ENCODE peak calls at places on chromosomes 3 and 15, in eight cellular contexts. One of them, this sample, is unnamed.

GRCh38 chr15:45197512-45197911 is 9.7 kb upstream of the SHF start:
- DNase-seq in fibroblast of the aortic adventitia: no peak
- DNase-seq in foreskin fibroblast: no peak
- DNase-seq in natural killer cell: no peak
- DNase-seq in cardiac fibroblast: no peak
- DNase-seq in adrenal gland: no peak
- DNase-seq in GM13977: no peak
- DNase-seq in pancreas: no peak
- DNase-seq in this sample: no peak

GRCh38 chr15:43465105-43465504 is 27.9 kb downstream of the TP53BP1 start:
- DNase-seq in natural killer cell: no peak
- DNase-seq in fibroblast of the aortic adventitia: peak; percentile 92
- DNase-seq in pancreas: no peak
- DNase-seq in cardiac fibroblast: peak; percentile 91
- DNase-seq in foreskin fibroblast: peak; percentile 88
- DNase-seq in GM13977: no peak
- DNase-seq in adrenal gland: no peak
- DNase-seq in this sample: peak; percentile 85

GRCh38 chr3:183587337-183587736 is 31.8 kb upstream of the KLHL6 start:
- DNase-seq in adrenal gland: no peak
- DNase-seq in fibroblast of the aortic adventitia: no peak
- DNase-seq in pancreas: no peak
- DNase-seq in GM13977: no peak
- DNase-seq in natural killer cell: no peak
- DNase-seq in foreskin fibroblast: no peak
- DNase-seq in cardiac fibroblast: peak; percentile 10
- DNase-seq in this sample: peak; percentile 19

GRCh38 chr3:149390316-149390715 is 12.9 kb upstream of the TM4SF1 start:
- DNase-seq in foreskin fibroblast: no peak
- DNase-seq in natural killer cell: no peak
- DNase-seq in adrenal gland: no peak
- DNase-seq in fibroblast of the aortic adventitia: no peak
- DNase-seq in pancreas: no peak
- DNase-seq in cardiac fibroblast: no peak
- DNase-seq in GM13977: no peak
- DNase-seq in this sample: no peak

GRCh38 chr3:48208088-48208487 is 15.2 kb upstream of the CAMP start:
- DNase-seq in fibroblast of the aortic adventitia: no peak
- DNase-seq in natural killer cell: no peak
- DNase-seq in cardiac fibroblast: no peak
- DNase-seq in adrenal gland: no peak
- DNase-seq in GM13977: no peak
- DNase-seq in foreskin fibroblast: no peak
- DNase-seq in pancreas: no peak
- DNase-seq in this sample: no peak

GRCh38 chr3:131216801-131217200 is 164.8 kb upstream of the NUDT16 start:
- DNase-seq in foreskin fibroblast: peak; percentile 86
- DNase-seq in GM13977: no peak
- DNase-seq in pancreas: no peak
- DNase-seq in adrenal gland: peak; percentile 84
- DNase-seq in fibroblast of the aortic adventitia: peak; percentile 65
- DNase-seq in cardiac fibroblast: peak; percentile 87
- DNase-seq in natural killer cell: no peak
- DNase-seq in this sample: peak; percentile 84

GRCh38 chr15:56886450-56886856 is 32.0 kb upstream of the TCF12 start:
- DNase-seq in pancreas: no peak
- DNase-seq in fibroblast of the aortic adventitia: no peak
- DNase-seq in cardiac fibroblast: no peak
- DNase-seq in foreskin fibroblast: no peak
- DNase-seq in adrenal gland: no peak
- DNase-seq in natural killer cell: peak; percentile 17
- DNase-seq in GM13977: no peak
- DNase-seq in this sample: no peak

GRCh38 chr3:114509756-114510155 is 215.9 kb downstream of the TIGIT start:
- DNase-seq in fibroblast of the aortic adventitia: no peak
- DNase-seq in natural killer cell: no peak
- DNase-seq in adrenal gland: no peak
- DNase-seq in pancreas: no peak
- DNase-seq in foreskin fibroblast: peak; percentile 23
- DNase-seq in GM13977: no peak
- DNase-seq in cardiac fibroblast: no peak
- DNase-seq in this sample: no peak

GRCh38 chr3:141877911-141878310 is 1.5 kb downstream of the ATP1B3 start:
- DNase-seq in cardiac fibroblast: peak; percentile 52
- DNase-seq in foreskin fibroblast: peak; percentile 52
- DNase-seq in pancreas: no peak
- DNase-seq in natural killer cell: no peak
- DNase-seq in adrenal gland: no peak
- DNase-seq in GM13977: no peak
- DNase-seq in fibroblast of the aortic adventitia: peak; percentile 60
- DNase-seq in this sample: peak; percentile 59

GRCh38 chr3:187112934-187113793 is 26.1 kb downstream of the RPL39L start:
- DNase-seq in fibroblast of the aortic adventitia: peak; percentile 69
- DNase-seq in pancreas: no peak
- DNase-seq in foreskin fibroblast: peak; percentile 67
- DNase-seq in GM13977: no peak
- DNase-seq in cardiac fibroblast: peak; percentile 63
- DNase-seq in natural killer cell: no peak
- DNase-seq in adrenal gland: no peak
- DNase-seq in this sample: peak; percentile 65

GRCh38 chr3:36741285-36741684 is 23.1 kb downstream of the DCLK3 start:
- DNase-seq in cardiac fibroblast: no peak
- DNase-seq in pancreas: no peak
- DNase-seq in adrenal gland: no peak
- DNase-seq in natural killer cell: no peak
- DNase-seq in foreskin fibroblast: peak; percentile 13
- DNase-seq in GM13977: no peak
- DNase-seq in fibroblast of the aortic adventitia: peak; percentile 28
- DNase-seq in this sample: peak; percentile 4

GRCh38 chr15:62365795-62366442 is 200.8 kb upstream of the C2CD4B start:
- DNase-seq in natural killer cell: no peak
- DNase-seq in cardiac fibroblast: no peak
- DNase-seq in adrenal gland: no peak
- DNase-seq in GM13977: no peak
- DNase-seq in pancreas: peak; percentile 16
- DNase-seq in foreskin fibroblast: no peak
- DNase-seq in fibroblast of the aortic adventitia: no peak
- DNase-seq in this sample: no peak

GRCh38 chr3:50550079-50550736 is 17.3 kb downstream of the C3orf18 start:
- DNase-seq in natural killer cell: peak; percentile 75
- DNase-seq in cardiac fibroblast: peak; percentile 49
- DNase-seq in foreskin fibroblast: peak; percentile 65
- DNase-seq in adrenal gland: peak; percentile 49
- DNase-seq in GM13977: peak; percentile 79
- DNase-seq in fibroblast of the aortic adventitia: peak; percentile 46
- DNase-seq in pancreas: peak; percentile 23
- DNase-seq in this sample: peak; percentile 51

GRCh38 chr15:77048135-77048866 is 22.6 kb downstream of the TSPAN3 start:
- DNase-seq in foreskin fibroblast: no peak
- DNase-seq in pancreas: no peak
- DNase-seq in cardiac fibroblast: no peak
- DNase-seq in fibroblast of the aortic adventitia: peak; percentile 47
- DNase-seq in adrenal gland: no peak
- DNase-seq in GM13977: no peak
- DNase-seq in natural killer cell: no peak
- DNase-seq in this sample: no peak

GRCh38 chr15:88904808-88905327 is 8.3 kb downstream of the MFGE8 start:
- DNase-seq in fibroblast of the aortic adventitia: peak; percentile 86
- DNase-seq in cardiac fibroblast: peak; percentile 85
- DNase-seq in GM13977: peak; percentile 85
- DNase-seq in natural killer cell: peak; percentile 74
- DNase-seq in foreskin fibroblast: peak; percentile 90
- DNase-seq in adrenal gland: peak; percentile 83
- DNase-seq in pancreas: peak; percentile 54
- DNase-seq in this sample: peak; percentile 81

GRCh38 chr15:90762109-90762508 is 45.0 kb downstream of the BLM start:
- DNase-seq in pancreas: no peak
- DNase-seq in natural killer cell: no peak
- DNase-seq in GM13977: no peak
- DNase-seq in adrenal gland: peak; percentile 75
- DNase-seq in cardiac fibroblast: peak; percentile 88
- DNase-seq in fibroblast of the aortic adventitia: peak; percentile 33
- DNase-seq in foreskin fibroblast: peak; percentile 80
- DNase-seq in this sample: peak; percentile 44

GRCh38 chr3:167657684-167658225 is 4.0 kb upstream of the WDR49 start:
- DNase-seq in natural killer cell: no peak
- DNase-seq in foreskin fibroblast: no peak
- DNase-seq in fibroblast of the aortic adventitia: no peak
- DNase-seq in adrenal gland: no peak
- DNase-seq in cardiac fibroblast: no peak
- DNase-seq in pancreas: no peak
- DNase-seq in GM13977: no peak
- DNase-seq in this sample: no peak

GRCh38 chr3:15052335-15053242 is 12.5 kb downstream of the MRPS25 start:
- DNase-seq in adrenal gland: no peak
- DNase-seq in foreskin fibroblast: no peak
- DNase-seq in pancreas: no peak
- DNase-seq in cardiac fibroblast: no peak
- DNase-seq in natural killer cell: no peak
- DNase-seq in fibroblast of the aortic adventitia: no peak
- DNase-seq in GM13977: no peak
- DNase-seq in this sample: no peak

GRCh38 chr3:13115991-13116390 is 42.8 kb upstream of the IQSEC1 start:
- DNase-seq in adrenal gland: peak; percentile 2
- DNase-seq in pancreas: no peak
- DNase-seq in GM13977: no peak
- DNase-seq in fibroblast of the aortic adventitia: no peak
- DNase-seq in foreskin fibroblast: no peak
- DNase-seq in cardiac fibroblast: no peak
- DNase-seq in natural killer cell: no peak
- DNase-seq in this sample: no peak

GRCh38 chr15:67762610-67763368 is 62.5 kb upstream of the SKOR1 start:
- DNase-seq in adrenal gland: peak; percentile 29
- DNase-seq in natural killer cell: no peak
- DNase-seq in foreskin fibroblast: peak; percentile 69
- DNase-seq in pancreas: no peak
- DNase-seq in GM13977: peak; percentile 61
- DNase-seq in fibroblast of the aortic adventitia: no peak
- DNase-seq in cardiac fibroblast: no peak
- DNase-seq in this sample: no peak

GRCh38 chr15:98823012-98823458 is 174.7 kb downstream of the IGF1R start:
- DNase-seq in pancreas: no peak
- DNase-seq in cardiac fibroblast: peak; percentile 81
- DNase-seq in foreskin fibroblast: peak; percentile 89
- DNase-seq in GM13977: no peak
- DNase-seq in natural killer cell: no peak
- DNase-seq in adrenal gland: no peak
- DNase-seq in fibroblast of the aortic adventitia: peak; percentile 71
- DNase-seq in this sample: peak; percentile 64

GRCh38 chr3:147415819-147416218 is 6.7 kb downstream of the ZIC1 start:
- DNase-seq in cardiac fibroblast: no peak
- DNase-seq in fibroblast of the aortic adventitia: no peak
- DNase-seq in natural killer cell: no peak
- DNase-seq in pancreas: no peak
- DNase-seq in foreskin fibroblast: no peak
- DNase-seq in adrenal gland: no peak
- DNase-seq in GM13977: peak; percentile 13
- DNase-seq in this sample: no peak
- TF ChIP-seq CTCF in cardiac fibroblast: no peak
- TF ChIP-seq CTCF in fibroblast of the aortic adventitia: no peak
- TF ChIP-seq CTCF in natural killer cell: no peak
- TF ChIP-seq CTCF in pancreas: no peak
- TF ChIP-seq CTCF in foreskin fibroblast: peak; percentile 3
- TF ChIP-seq CTCF in adrenal gland: no peak
- TF ChIP-seq CTCF in GM13977: no peak
- TF ChIP-seq CTCF in this sample: no peak

DNA sequence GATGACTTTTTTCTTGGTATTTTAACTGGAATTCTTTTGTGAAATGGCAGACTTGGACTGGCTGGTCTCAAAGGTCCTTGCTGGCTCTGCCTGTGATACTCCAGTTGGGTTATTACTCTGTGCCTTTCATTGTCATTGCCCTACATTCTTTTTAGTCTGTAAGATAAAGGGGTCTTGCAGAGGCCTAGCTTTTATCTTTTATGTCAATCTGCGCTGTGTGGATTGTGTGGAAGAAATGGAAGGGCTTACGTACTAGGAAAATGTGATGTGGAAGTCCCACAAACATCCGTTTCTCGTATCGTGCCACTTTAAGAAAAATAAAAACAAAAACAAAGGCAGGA is 8.7 kb upstream of the TMEM212 start:
- DNase-seq in natural killer cell: no peak
- DNase-seq in foreskin fibroblast: no peak
- DNase-seq in GM13977: no peak
- DNase-seq in adrenal gland: no peak
- DNase-seq in fibroblast of the aortic adventitia: no peak
- DNase-seq in cardiac fibroblast: no peak
- DNase-seq in pancreas: no peak
- DNase-seq in this sample: no peak
- TF ChIP-seq CTCF in natural killer cell: peak; percentile 19
- TF ChIP-seq CTCF in foreskin fibroblast: no peak
- TF ChIP-seq CTCF in GM13977: no peak
- TF ChIP-seq CTCF in adrenal gland: no peak
- TF ChIP-seq CTCF in fibroblast of the aortic adventitia: no peak
- TF ChIP-seq CTCF in cardiac fibroblast: no peak
- TF ChIP-seq CTCF in pancreas: no peak
- TF ChIP-seq CTCF in this sample: no peak

GRCh38 chr3:171862993-171863521 is 19.9 kb downstream of the TMEM212 start:
- DNase-seq in foreskin fibroblast: peak; percentile 30
- DNase-seq in cardiac fibroblast: peak; percentile 85
- DNase-seq in fibroblast of the aortic adventitia: peak; percentile 64
- DNase-seq in pancreas: no peak
- DNase-seq in natural killer cell: no peak
- DNase-seq in adrenal gland: no peak
- DNase-seq in GM13977: no peak
- DNase-seq in this sample: peak; percentile 87
- TF ChIP-seq CTCF in foreskin fibroblast: no peak
- TF ChIP-seq CTCF in cardiac fibroblast: no peak
- TF ChIP-seq CTCF in fibroblast of the aortic adventitia: no peak
- TF ChIP-seq CTCF in pancreas: no peak
- TF ChIP-seq CTCF in natural killer cell: no peak
- TF ChIP-seq CTCF in adrenal gland: no peak
- TF ChIP-seq CTCF in GM13977: no peak
- TF ChIP-seq CTCF in this sample: no peak

GRCh38 chr15:48087844-48088243 is 32.9 kb upstream of the SLC24A5 start:
- DNase-seq in natural killer cell: no peak
- DNase-seq in GM13977: no peak
- DNase-seq in fibroblast of the aortic adventitia: no peak
- DNase-seq in foreskin fibroblast: no peak
- DNase-seq in adrenal gland: no peak
- DNase-seq in cardiac fibroblast: no peak
- DNase-seq in pancreas: no peak
- DNase-seq in this sample: no peak

GRCh38 chr15:48089664-48090063 is 31.1 kb upstream of the SLC24A5 start:
- DNase-seq in adrenal gland: no peak
- DNase-seq in fibroblast of the aortic adventitia: no peak
- DNase-seq in GM13977: no peak
- DNase-seq in natural killer cell: no peak
- DNase-seq in pancreas: no peak
- DNase-seq in cardiac fibroblast: no peak
- DNase-seq in foreskin fibroblast: no peak
- DNase-seq in this sample: no peak

GRCh38 chr15:48086582-48086981 is 34.2 kb upstream of the SLC24A5 start:
- DNase-seq in natural killer cell: no peak
- DNase-seq in cardiac fibroblast: peak; percentile 2
- DNase-seq in adrenal gland: no peak
- DNase-seq in GM13977: no peak
- DNase-seq in fibroblast of the aortic adventitia: peak; percentile 44
- DNase-seq in foreskin fibroblast: peak; percentile 28
- DNase-seq in pancreas: no peak
- DNase-seq in this sample: no peak

GRCh38 chr15:48086162-48086561 is 34.6 kb upstream of the SLC24A5 start:
- DNase-seq in GM13977: no peak
- DNase-seq in cardiac fibroblast: no peak
- DNase-seq in foreskin fibroblast: peak; percentile 15
- DNase-seq in fibroblast of the aortic adventitia: no peak
- DNase-seq in natural killer cell: no peak
- DNase-seq in pancreas: no peak
- DNase-seq in adrenal gland: no peak
- DNase-seq in this sample: no peak

GRCh38 chr15:48084759-48085420 is 35.9 kb upstream of the SLC24A5 start:
- DNase-seq in GM13977: peak; percentile 22
- DNase-seq in foreskin fibroblast: peak; percentile 48
- DNase-seq in natural killer cell: no peak
- DNase-seq in adrenal gland: no peak
- DNase-seq in pancreas: no peak
- DNase-seq in cardiac fibroblast: peak; percentile 44
- DNase-seq in fibroblast of the aortic adventitia: peak; percentile 40
- DNase-seq in this sample: peak; percentile 55
- TF ChIP-seq CTCF in GM13977: peak; percentile 59
- TF ChIP-seq CTCF in foreskin fibroblast: peak; percentile 58
- TF ChIP-seq CTCF in natural killer cell: no peak
- TF ChIP-seq CTCF in adrenal gland: no peak
- TF ChIP-seq CTCF in pancreas: no peak
- TF ChIP-seq CTCF in cardiac fibroblast: peak; percentile 31
- TF ChIP-seq CTCF in fibroblast of the aortic adventitia: peak; percentile 38
- TF ChIP-seq CTCF in this sample: peak; percentile 54